ENCODE peak calls at places on chromosomes 2 and 18, in four cellular contexts. W is GM12878, V is HepG2, F is K562. P is an unnamed sample.

GRCh38 chr2:238955648-238956531 is 108.0 kb downstream of the TWIST2 start:
- DNase-seq in W (no peak), V (no peak), F (no peak), P (no peak)

GRCh38 chr2:120766758-120767351 is 31.2 kb downstream of the GLI2 start:
- DNase-seq in W (no peak), V (no peak), F (no peak), P (no peak)

GRCh38 chr2:45027051-45027450 is 17.8 kb upstream of the SIX2 start:
- DNase-seq in W (no peak), V (no peak), F (no peak), P (no peak)

GRCh38 chr2:20050712-20051517 is 513 bp downstream of the LAPTM4A start:
- DNase-seq in W (no peak), V (peak; percentile 81), F (peak; percentile 69), P (peak; percentile 65)

GRCh38 chr18:74722237-74722636 is 124.6 kb downstream of the ZNF407 start:
- DNase-seq in W (no peak), V (no peak), F (no peak), P (no peak)

GRCh38 chr2:75168186-75168585 is 31.1 kb downstream of the TACR1 start:
- DNase-seq in W (no peak), V (no peak), F (no peak), P (no peak)

GRCh38 chr2:141003967-141004657 is 1126.7 kb downstream of the LRP1B start:
- DNase-seq in W (no peak), V (no peak), F (no peak), P (no peak)

GRCh38 chr2:237322564-237322963 is 91.4 kb downstream of the COL6A3 start:
- DNase-seq in W (no peak), V (peak; percentile 20), F (peak; percentile 11), P (peak; percentile 12)

GRCh38 chr18:31206787-31207381 is 44.2 kb upstream of the DSC1 start:
- DNase-seq in W (peak; percentile 47), V (peak; percentile 86), F (peak; percentile 24), P (peak; percentile 87)

GRCh38 chr18:7684966-7685365 is 117.8 kb downstream of the PTPRM start:
- DNase-seq in W (no peak), V (no peak), F (no peak), P (no peak)

GRCh38 chr2:141186413-141187062 is 944.3 kb downstream of the LRP1B start:
- DNase-seq in W (no peak), V (no peak), F (no peak), P (no peak)

GRCh38 chr2:233486778-233487552 is 79.6 kb downstream of the USP40 start:
- DNase-seq in W (no peak), V (peak; percentile 57), F (no peak), P (peak; percentile 70)

GRCh38 chr18:7321831-7322230 is 90.9 kb downstream of the LRRC30 start:
- DNase-seq in W (no peak), V (no peak), F (no peak), P (no peak)

GRCh38 chr2:234694244-234695013 is 197.5 kb upstream of the ARL4C start:
- DNase-seq in W (no peak), V (peak; percentile 93), F (no peak), P (no peak)

GRCh38 chr2:118310878-118311442 is 222.7 kb downstream of the INSIG2 start:
- DNase-seq in W (no peak), V (no peak), F (peak; percentile 13), P (no peak)

GRCh38 chr2:203681978-203682377 is 24.5 kb upstream of the CD28 start:
- DNase-seq in W (no peak), V (no peak), F (no peak), P (no peak)

GRCh38 chr2:131063501-131064283 is 29.6 kb downstream of the FAM168B start:
- DNase-seq in W (no peak), V (no peak), F (no peak), P (no peak)

GRCh38 chr2:217160978-217161973 is 301.4 kb upstream of the TNP1 start:
- DNase-seq in W (no peak), V (no peak), F (no peak), P (no peak)

GRCh38 chr2:197108758-197109157 is 182.3 kb upstream of the PGAP1 start:
- DNase-seq in W (no peak), V (no peak), F (no peak), P (no peak)

GRCh38 chr2:69013837-69014796 is 1.1 kb downstream of the ANTXR1 start:
- DNase-seq in W (no peak), V (no peak), F (no peak), P (peak; percentile 67)

GRCh38 chr2:128366746-128367511 is 48.3 kb upstream of the HS6ST1 start:
- DNase-seq in W (no peak), V (no peak), F (no peak), P (no peak)

GRCh38 chr2:238143239-238143951 is 4.9 kb downstream of the KLHL30 start:
- DNase-seq in W (no peak), V (no peak), F (no peak), P (peak; percentile 44)

GRCh38 chr2:42050350-42051167 is 2.7 kb downstream of the PKDCC start:
- DNase-seq in W (no peak), V (no peak), F (no peak), P (no peak)

GRCh38 chr2:77007668-77008067 is 514.5 kb downstream of the LRRTM4 start:
- DNase-seq in W (no peak), V (no peak), F (no peak), P (no peak)

GRCh38 chr2:174335605-174336402 is 1.1 kb downstream of the SP9 start:
- DNase-seq in W (no peak), V (no peak), F (peak; percentile 46), P (no peak)

GRCh38 chr2:159326569-159327255 is 40.2 kb upstream of the WDSUB1 start:
- DNase-seq in W (no peak), V (no peak), F (no peak), P (peak; percentile 22)

GRCh38 chr2:127043367-127044164 is 63.4 kb downstream of the BIN1 start:
- DNase-seq in W (no peak), V (no peak), F (no peak), P (no peak)

GRCh38 chr2:36357506-36358316 is 2.1 kb downstream of the CRIM1 start:
- DNase-seq in W (no peak), V (peak; percentile 79), F (no peak), P (peak; percentile 89)

GRCh38 chr2:189553689-189554088 is 26.9 kb downstream of the SLC40A1 start:
- DNase-seq in W (no peak), V (peak; percentile 72), F (no peak), P (no peak)

GRCh38 chr2:48315847-48316194 is 214.1 kb upstream of the STON1 start:
- DNase-seq in W (no peak), V (peak; percentile 52), F (peak; percentile 12), P (peak; percentile 28)
- TF ChIP-seq MAX in W (peak; percentile 66), V (peak; percentile 95), F (no peak), P (no peak)

GRCh38 chr2:229445013-229445412 is 173.9 kb upstream of the PID1 start:
- DNase-seq in W (no peak), V (peak; percentile 74), F (no peak), P (peak; percentile 95)
- TF ChIP-seq BHLHE40 in W (no peak), V (peak; percentile 88), F (no peak), P (peak; percentile 23)

GRCh38 chr2:54920660-54921059 is 129.6 kb downstream of the RTN4 start:
- DNase-seq in W (no peak), V (no peak), F (no peak), P (no peak)

GRCh38 chr2:54918647-54919280 is 131.5 kb downstream of the RTN4 start:
- DNase-seq in W (no peak), V (no peak), F (no peak), P (no peak)

GRCh38 chr2:54915101-54915500 is 135.2 kb downstream of the RTN4 start:
- DNase-seq in W (no peak), V (no peak), F (no peak), P (no peak)

GRCh38 chr2:54914637-54915036 is 135.6 kb downstream of the RTN4 start:
- DNase-seq in W (no peak), V (no peak), F (no peak), P (no peak)

GRCh38 chr2:54916637-54917036 is 133.6 kb downstream of the RTN4 start:
- DNase-seq in W (no peak), V (no peak), F (no peak), P (no peak)
- H3K4me1 ChIP-seq in W (no peaks in the 10 kb centered on the region), V (no peaks in the 10 kb centered on the region), F (no peaks in the 10 kb centered on the region), P (no peaks in the 10 kb centered on the region)

GRCh38 chr2:241990466-241990865 is 120.9 kb downstream of the RTP5 start:
- DNase-seq in W (no peak), V (no peak), F (no peak), P (no peak)
- TF ChIP-seq MAX in W (no peak), V (no peak), F (no peak), P (no peak)

GRCh38 chr2:151999058-151999457 is 99.8 kb downstream of the CACNB4 start:
- DNase-seq in W (no peak), V (peak; percentile 77), F (peak; percentile 88), P (peak; percentile 65)
- TF ChIP-seq BHLHE40 in W (no peak), V (no peak), F (no peak), P (no peak)

GRCh38 chr2:157327621-157328102 is 2.0 kb upstream of the ERMN start:
- DNase-seq in W (peak; percentile 68), V (peak; percentile 44), F (peak; percentile 91), P (peak; percentile 78)

GRCh38 chr2:157325786-157326185 is at the start of gene ERMN:
- DNase-seq in W (no peak), V (no peak), F (no peak), P (no peak)

GRCh38 chr2:157327200-157327599 is 1.6 kb upstream of the ERMN start:
- DNase-seq in W (no peak), V (no peak), F (no peak), P (no peak)

GRCh38 chr2:157328133-157328532 is 2.5 kb upstream of the ERMN start:
- DNase-seq in W (no peak), V (no peak), F (no peak), P (no peak)

GRCh38 chr2:157326683-157327082 is 1.1 kb upstream of the ERMN start:
- DNase-seq in W (no peak), V (no peak), F (no peak), P (no peak)
- H3K4me1 ChIP-seq in W (no peaks in the 10 kb centered on the region), V (no peaks in the 10 kb centered on the region), F (no peaks in the 10 kb centered on the region), P (peaks cover 4% of the 10 kb centered on the region)

DNA sequence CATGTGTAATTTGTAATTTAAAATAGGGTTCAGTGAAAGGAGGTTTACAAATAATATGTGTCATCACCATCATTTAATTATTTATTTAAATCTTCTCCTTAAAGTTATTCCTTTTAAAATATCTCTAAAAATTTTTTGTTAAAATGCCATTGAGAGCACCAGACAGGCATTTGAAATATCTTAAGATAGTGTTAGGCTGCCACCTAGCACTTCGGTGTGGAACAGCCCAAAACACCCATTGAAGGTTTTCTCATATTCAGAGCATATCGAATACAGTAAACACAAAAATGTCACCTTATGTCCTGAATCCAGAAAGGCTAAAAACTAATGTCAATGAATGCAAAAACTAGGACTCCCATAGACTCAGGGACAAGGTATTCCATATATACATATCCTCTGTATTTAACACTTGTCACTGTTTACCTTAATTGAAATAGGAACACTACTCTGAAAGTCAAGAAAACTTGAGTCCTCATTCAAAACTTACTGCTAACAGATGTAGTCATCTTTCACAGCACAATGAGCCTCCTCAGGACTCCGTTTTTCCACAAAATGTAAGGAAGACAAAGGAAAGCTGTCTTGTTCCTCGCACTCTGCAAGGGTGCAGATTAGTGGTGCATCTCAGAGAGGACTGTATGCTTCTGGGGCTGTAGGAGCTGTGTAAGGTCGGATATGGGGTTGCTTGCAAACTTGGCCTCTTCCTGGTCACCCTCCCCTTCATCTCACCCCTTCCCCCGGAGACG is 329.5 kb downstream of the PAX3 start:
- DNase-seq in W (no peak), V (peak; percentile 30), F (no peak), P (peak; percentile 37)
- TF ChIP-seq MAX in W (no peak), V (no peak), F (no peak), P (no peak)

P was measured in A549.